ENCODE peak calls at places on chromosome 18, in five cellular contexts. E is uterus, P is breast epithelium, I is thyroid gland, X is spleen. R is an unnamed sample.
A peak's percentile ranks its signal among the peaks of the same experiment; 100 is the strongest.

GRCh38 chr18:44036500-44036899 is 644.2 kb upstream of the SETBP1 start:
- DNase-seq in E (no peak), P (no peak), I (peak; percentile 20), X (no peak), R (no peak)

GRCh38 chr18:36931116-36931515 is 102.2 kb downstream of the KIAA1328 start:
- DNase-seq in I (no peak), E (no peak), X (no peak), P (no peak), R (no peak)

GRCh38 chr18:53148056-53148574 is 808.1 kb downstream of the DCC start:
- DNase-seq in E (no peak), I (no peak), X (no peak), P (no peak), R (no peak)

GRCh38 chr18:52504589-52504988 is 164.6 kb downstream of the DCC start:
- DNase-seq in I (no peak), E (no peak), X (no peak), P (no peak), R (no peak)

GRCh38 chr18:26003391-26003790 is 87.0 kb downstream of the SS18 start:
- DNase-seq in X (no peak), E (no peak), I (peak; percentile 28), P (no peak), R (no peak)

GRCh38 chr18:37318360-37319037 is 247.1 kb downstream of the CELF4 start:
- DNase-seq in X (no peak), P (no peak), E (no peak), I (no peak), R (no peak)

GRCh38 chr18:28767781-28768211 is 590.9 kb upstream of the CDH2 start:
- DNase-seq in E (no peak), X (no peak), I (no peak), P (no peak), R (no peak)

GRCh38 chr18:61322265-61322873 is 10.9 kb upstream of the CDH20 start:
- DNase-seq in P (no peak), I (no peak), X (peak; percentile 78), E (no peak), R (no peak)

GRCh38 chr18:8177330-8178016 is 431.8 kb upstream of the RAB12 start:
- DNase-seq in E (no peak), I (peak; percentile 71), P (no peak), X (no peak), R (no peak)

GRCh38 chr18:25164211-25164836 is 187.6 kb downstream of the ZNF521 start:
- DNase-seq in X (no peak), I (no peak), P (no peak), E (no peak), R (no peak)

GRCh38 chr18:36613069-36613468 is 215.7 kb downstream of the TPGS2 start:
- DNase-seq in I (no peak), P (no peak), E (no peak), X (no peak), R (no peak)

GRCh38 chr18:45958730-45959129 is 8.4 kb downstream of the EPG5 start:
- DNase-seq in I (no peak), X (no peak), P (no peak), E (no peak), R (no peak)

GRCh38 chr18:76467371-76468190 is 27.5 kb downstream of the ZNF516 start:
- DNase-seq in X (no peak), I (no peak), P (no peak), E (peak; percentile 23), R (peak; percentile 81)

GRCh38 chr18:49368161-49368875 is 92.1 kb downstream of the DYM start:
- DNase-seq in P (no peak), I (peak; percentile 71), E (no peak), X (no peak), R (no peak)

GRCh38 chr18:9536354-9537152 is 61.2 kb downstream of the RALBP1 start:
- DNase-seq in X (no peak), E (no peak), I (no peak), P (no peak), R (no peak)

GRCh38 chr18:36481935-36482334 is 184.4 kb downstream of the FHOD3 start:
- DNase-seq in P (no peak), X (no peak), I (no peak), E (no peak), R (no peak)

GRCh38 chr18:68172842-68173549 is 541.9 kb downstream of the TMX3 start:
- DNase-seq in P (no peak), E (no peak), I (no peak), X (no peak), R (no peak)

GRCh38 chr18:2395427-2396161 is 175.7 kb downstream of the METTL4 start:
- DNase-seq in X (no peak), I (no peak), P (no peak), E (no peak), R (no peak)

GRCh38 chr18:79578396-79579260 is 101.0 kb upstream of the CTDP1 start:
- DNase-seq in E (no peak), X (peak; percentile 73), I (peak; percentile 88), P (peak; percentile 36), R (peak; percentile 52)

GRCh38 chr18:79579807-79580480 is 99.7 kb upstream of the CTDP1 start:
- DNase-seq in P (peak; percentile 44), I (peak; percentile 3), X (peak; percentile 69), E (no peak), R (no peak)

GRCh38 chr18:79581406-79581805 is 98.2 kb upstream of the CTDP1 start:
- DNase-seq in I (peak; percentile 1), E (no peak), P (peak; percentile 49), X (peak; percentile 47), R (peak; percentile 46)

GRCh38 chr18:79581911-79582310 is 97.7 kb upstream of the CTDP1 start:
- DNase-seq in X (peak; percentile 28), I (peak; percentile 0), P (peak; percentile 15), E (no peak), R (no peak)

DNA sequence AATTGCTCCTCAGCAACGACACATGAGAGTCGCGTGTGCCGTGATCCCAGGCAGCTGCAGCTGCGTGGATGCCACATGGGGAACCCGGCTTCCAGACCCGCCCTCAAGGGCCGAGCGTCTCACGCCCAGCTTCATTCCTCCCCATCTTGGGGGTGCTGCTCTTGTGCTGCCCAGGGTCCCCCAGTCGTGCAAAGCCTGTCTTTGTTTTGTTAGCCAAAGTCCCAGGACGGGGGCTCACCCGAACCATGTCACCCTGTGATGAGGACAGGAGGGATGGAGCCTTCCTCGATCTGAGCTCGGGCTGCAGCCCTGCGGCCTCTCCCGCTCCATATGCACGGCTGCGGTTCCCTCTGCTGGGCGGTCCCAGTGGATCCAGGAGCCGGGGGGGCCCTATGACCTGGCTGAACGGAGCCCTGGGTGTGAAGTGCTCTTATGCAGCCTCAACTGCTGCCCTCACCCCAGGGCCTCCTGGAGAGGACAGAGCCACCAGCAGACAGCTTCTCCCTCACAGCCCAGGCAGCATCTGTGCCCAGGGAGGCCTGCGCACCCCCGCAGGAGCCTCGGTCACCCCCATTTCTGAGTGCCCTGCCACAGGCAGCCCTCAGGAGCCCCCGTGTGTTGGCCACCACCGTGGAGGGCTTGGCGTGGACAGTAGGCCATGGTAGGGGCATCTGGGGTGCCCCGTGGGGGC is 99.0 kb upstream of the CTDP1 start:
- DNase-seq in I (peak; percentile 1), E (no peak), P (peak; percentile 33), X (peak; percentile 54), R (peak; percentile 57)
- H3K4me1 ChIP-seq in I (peaks cover 33% of the 10 kb centered on the region), E (peaks cover 20% of the 10 kb centered on the region), P (peaks cover 9% of the 10 kb centered on the region), X (peaks cover 23% of the 10 kb centered on the region), R (peaks cover 32% of the 10 kb centered on the region)

GRCh38 chr18:75307530-75307929 is 96.9 kb downstream of the TSHZ1 start:
- DNase-seq in X (no peak), P (no peak), I (no peak), E (no peak), R (no peak)
- TF ChIP-seq POLR2A in X (no peak), P (no peak), I (no peak), E (no peak), R (no peak)

GRCh38 chr18:3610818-3611217 is 160.8 kb downstream of the TGIF1 start:
- DNase-seq in P (no peak), I (no peak), X (peak; percentile 20), E (no peak), R (peak; percentile 65)
- H3K4me1 ChIP-seq in P (no peaks in the 10 kb centered on the region), I (peaks cover 9% of the 10 kb centered on the region), X (peaks cover 18% of the 10 kb centered on the region), E (no peaks in the 10 kb centered on the region), R (peaks cover 12% of the 10 kb centered on the region)

GRCh38 chr18:59022167-59022945 is 117.3 kb upstream of the SEC11C start:
- DNase-seq in X (no peak), I (peak; percentile 69), E (no peak), P (no peak), R (no peak)

GRCh38 chr18:59026364-59026763 is 113.3 kb upstream of the SEC11C start:
- DNase-seq in E (no peak), I (no peak), X (no peak), P (no peak), R (no peak)

GRCh38 chr18:59029663-59030421 is 109.8 kb upstream of the SEC11C start:
- DNase-seq in X (no peak), I (no peak), E (no peak), P (no peak), R (no peak)

GRCh38 chr18:59024829-59025228 is 114.9 kb upstream of the SEC11C start:
- DNase-seq in E (no peak), X (no peak), P (no peak), I (no peak), R (no peak)

DNA sequence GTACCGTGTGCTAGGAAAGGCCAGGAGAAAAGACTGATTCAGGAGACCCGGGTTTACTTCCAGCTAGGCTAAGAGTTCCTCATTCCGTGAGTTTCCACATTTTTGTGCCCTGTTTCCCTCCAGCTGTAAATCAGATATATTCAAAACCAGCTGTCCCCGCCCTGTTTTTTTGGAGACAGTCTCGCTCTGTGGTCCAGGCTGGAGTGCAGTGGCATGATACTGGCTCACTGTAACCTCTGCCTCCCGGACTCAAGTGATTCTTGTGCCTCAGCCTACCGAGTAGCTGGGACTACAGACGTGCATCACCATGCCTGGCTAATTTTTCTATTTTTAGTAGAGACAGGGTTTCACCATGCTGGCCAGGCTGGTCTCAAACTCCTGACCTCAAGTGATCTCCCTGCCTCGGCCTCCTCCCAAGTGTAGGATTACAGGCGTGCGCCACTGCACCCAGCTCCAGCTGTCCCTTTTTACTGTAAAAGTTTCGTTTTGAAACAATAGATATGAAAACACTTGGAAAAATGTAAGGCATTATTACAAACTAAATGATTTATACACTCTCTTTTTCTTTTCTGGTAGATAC is 112.8 kb upstream of the SEC11C start:
- DNase-seq in E (no peak), X (no peak), I (no peak), P (no peak), R (no peak)
- TF ChIP-seq POLR2A in E (no peak), X (no peak), I (no peak), P (no peak), R (no peak)

GRCh38 chr18:6044319-6044718 is 149.0 kb upstream of the TMEM200C start:
- DNase-seq in X (no peak), E (no peak), P (no peak), I (no peak), R (no peak)

GRCh38 chr18:6044773-6045172 is 149.5 kb upstream of the TMEM200C start:
- DNase-seq in E (no peak), I (no peak), P (no peak), X (no peak), R (no peak)

DNA sequence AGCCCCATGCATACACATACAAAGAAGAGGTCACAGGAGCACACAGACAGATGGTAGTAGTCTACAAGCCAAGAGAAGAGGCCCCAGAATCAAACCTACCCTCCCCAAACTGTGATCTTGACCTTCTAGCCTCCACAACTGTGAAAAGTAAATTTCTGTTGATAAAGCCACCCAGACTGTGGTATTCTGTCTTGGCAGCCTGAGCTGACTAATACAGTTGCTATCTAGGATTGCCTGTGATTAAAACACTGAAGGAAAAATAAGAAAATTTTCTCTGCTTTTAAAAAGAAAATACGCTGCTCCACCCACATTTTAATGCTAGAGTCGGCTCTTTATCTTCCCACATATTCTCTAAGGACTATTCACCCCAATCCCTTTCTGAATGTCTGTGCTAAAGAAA is 143.7 kb upstream of the TMEM200C start:
- DNase-seq in I (no peak), X (no peak), P (no peak), E (no peak), R (no peak)
- H3K4me1 ChIP-seq in I (no peaks in the 10 kb centered on the region), X (no peaks in the 10 kb centered on the region), P (no peaks in the 10 kb centered on the region), E (no peaks in the 10 kb centered on the region), R (no peaks in the 10 kb centered on the region)